ENCODE peak calls at places on chromosomes 16 and 17, in four cellular contexts. T is heart right ventricle, Q is NCI-H526, F is HEK293T. I is an unnamed sample.

GRCh38 chr17:19388791-19389190 is 1.8 kb upstream of the MFAP4 start:
- DNase-seq in T (no peak), Q (no peak), F (no peak), I (no peak)

GRCh38 chr17:66152756-66153155 is 39.2 kb downstream of the CEP112 start:
- DNase-seq in T (no peak), Q (no peak), F (no peak), I (no peak)

GRCh38 chr17:56870163-56870651 is 36.3 kb downstream of the DGKE start:
- DNase-seq in T (no peak), Q (no peak), F (no peak), I (no peak)

GRCh38 chr17:50265212-50265611 is 9.1 kb upstream of the TMEM92 start:
- DNase-seq in T (no peak), Q (no peak), F (no peak), I (peak)

GRCh38 chr17:73991260-73991659 is 212.2 kb upstream of the RPL38 start:
- DNase-seq in T (no peak), Q (peak), F (no peak), I (no peak)

GRCh38 chr17:78313735-78314648 is 45.9 kb downstream of the SOCS3 start:
- DNase-seq in T (peak), Q (peak), F (peak), I (peak)

GRCh38 chr17:64662774-64663367 is 764 bp upstream of the SMURF2 start:
- DNase-seq in T (no peak), Q (peak), F (no peak), I (no peak)

GRCh38 chr16:88743693-88744519 is 37.6 kb downstream of the CTU2 start:
- DNase-seq in T (peak), Q (peak), F (peak), I (peak)

GRCh38 chr16:65875362-65876199 is 490.9 kb upstream of the CDH5 start:
- DNase-seq in T (no peak), Q (no peak), F (no peak), I (no peak)

GRCh38 chr17:40452921-40453378 is 9.7 kb downstream of the IGFBP4 start:
- DNase-seq in T (no peak), Q (no peak), F (no peak), I (no peak)

GRCh38 chr16:23008041-23008440 is 141.2 kb downstream of the USP31 start:
- DNase-seq in T (no peak), Q (no peak), F (no peak), I (no peak)

GRCh38 chr17:78137392-78138203 is 7.0 kb downstream of the TMC8 start:
- DNase-seq in T (no peak), Q (no peak), F (no peak), I (no peak)

GRCh38 chr16:3038256-3038655 is 1.5 kb upstream of the BICDL2 start:
- DNase-seq in T (no peak), Q (peak), F (no peak), I (no peak)